ENCODE peak calls at places on chromosome 3, in six cellular contexts. R is K562, J is GM12878, S is HCT116, O is HepG2, F is H1. B is an unnamed sample.

GRCh38 chr3:37103103-37103815 is 71.1 kb downstream of the LRRFIP2 start:
- DNase-seq in S (no peak), F (no peak), O (no peak), R (no peak), J (no peak), B (no peak)

GRCh38 chr3:403826-404225 is 207.3 kb downstream of the CHL1 start:
- DNase-seq in S (no peak), R (no peak), O (no peak), J (no peak), F (no peak), B (no peak)

GRCh38 chr3:142484912-142485435 is 37.1 kb upstream of the XRN1 start:
- DNase-seq in J (no peak), R (no peak), O (no peak), F (no peak), S (no peak), B (no peak)

GRCh38 chr3:88000853-88001252 is 58.0 kb downstream of the CGGBP1 start:
- DNase-seq in O (no peak), R (no peak), J (no peak), S (no peak), F (no peak), B (peak; percentile 25)

GRCh38 chr3:62665627-62666433 is 209.4 kb downstream of the CADPS start:
- DNase-seq in J (peak; percentile 2), O (peak; percentile 63), R (peak; percentile 25), S (peak; percentile 26), F (peak; percentile 56), B (peak; percentile 93)

GRCh38 chr3:23019596-23020300 is 183.4 kb upstream of the UBE2E2 start:
- DNase-seq in R (no peak), S (no peak), J (no peak), F (no peak), O (no peak), B (no peak)

GRCh38 chr3:73602171-73602570 is 22.6 kb downstream of the PDZRN3 start:
- DNase-seq in J (no peak), O (no peak), F (no peak), R (no peak), S (no peak), B (no peak)

GRCh38 chr3:125313060-125313635 is 62.0 kb downstream of the ZNF148 start:
- DNase-seq in R (peak; percentile 5), F (no peak), J (no peak), O (no peak), S (no peak), B (no peak)

GRCh38 chr3:89851974-89852621 is 744.7 kb downstream of the EPHA3 start:
- DNase-seq in J (no peak), F (peak; percentile 63), R (no peak), O (peak; percentile 36), S (no peak), B (peak; percentile 86)

GRCh38 chr3:197522183-197522715 is 33.5 kb downstream of the BDH1 start:
- DNase-seq in J (no peak), O (no peak), F (no peak), R (no peak), S (no peak), B (no peak)

GRCh38 chr3:43794776-43795175 is 104.0 kb downstream of the ABHD5 start:
- DNase-seq in J (no peak), F (no peak), S (peak; percentile 19), O (no peak), R (no peak), B (no peak)

GRCh38 chr3:105956311-105956710 is 87.5 kb upstream of the CBLB start:
- DNase-seq in R (no peak), J (no peak), F (no peak), O (no peak), S (no peak), B (no peak)

GRCh38 chr3:63051920-63052319 is 176.7 kb upstream of the CADPS start:
- DNase-seq in O (no peak), R (no peak), S (no peak), F (peak; percentile 3), J (no peak), B (peak; percentile 17)

GRCh38 chr3:182911782-182912111 is 68.6 kb downstream of the DCUN1D1 start:
- DNase-seq in O (no peak), S (no peak), R (no peak), J (no peak), F (no peak), B (no peak)

GRCh38 chr3:4981688-4982494 is 2.7 kb downstream of the BHLHE40 start:
- DNase-seq in O (peak; percentile 70), F (no peak), R (peak; percentile 23), J (no peak), S (no peak), B (no peak)

GRCh38 chr3:94548581-94549316 is 485.9 kb downstream of the NSUN3 start:
- DNase-seq in F (no peak), S (no peak), J (no peak), R (no peak), O (no peak), B (peak; percentile 29)

GRCh38 chr3:51794202-51794601 is 15.2 kb upstream of the IQCF6 start:
- DNase-seq in R (no peak), O (no peak), S (no peak), J (no peak), F (peak; percentile 64), B (peak; percentile 46)

GRCh38 chr3:59820352-59820934 is 770.6 kb upstream of the CFAP20DC start:
- DNase-seq in S (no peak), F (no peak), O (no peak), J (no peak), R (no peak), B (no peak)

GRCh38 chr3:63991666-63992065 is 31.6 kb downstream of the PSMD6 start:
- DNase-seq in F (no peak), O (no peak), J (no peak), R (no peak), S (no peak), B (no peak)

GRCh38 chr3:20916966-20917606 is 731.1 kb upstream of the SGO1 start:
- DNase-seq in F (no peak), O (no peak), R (no peak), J (no peak), S (no peak), B (peak; percentile 48)

GRCh38 chr3:110459021-110459420 is 612.6 kb upstream of the NECTIN3 start:
- DNase-seq in O (peak; percentile 7), S (no peak), J (no peak), F (no peak), R (no peak), B (no peak)

GRCh38 chr3:46845860-46846623 is 17.2 kb downstream of the MYL3 start:
- DNase-seq in S (no peak), J (no peak), F (peak; percentile 56), O (no peak), R (peak; percentile 80), B (peak; percentile 80)

GRCh38 chr3:71721721-71722157 is 3.5 kb downstream of the EIF4E3 start:
- DNase-seq in R (no peak), F (no peak), O (no peak), J (no peak), S (no peak), B (no peak)

GRCh38 chr3:127011270-127011992 is 28.5 kb downstream of the PLXNA1 start:
- DNase-seq in R (no peak), O (no peak), S (no peak), J (no peak), F (no peak), B (no peak)
- TF ChIP-seq ATF3 in R (no peak), O (no peak), S (no peak), J (no peak), F (no peak), B (no peak)

GRCh38 chr3:150344079-150344478 is 64.0 kb upstream of the TSC22D2 start:
- DNase-seq in S (no peak), O (no peak), R (no peak), J (no peak), F (no peak), B (no peak)

GRCh38 chr3:150346956-150347863 is 60.9 kb upstream of the TSC22D2 start:
- DNase-seq in R (no peak), S (no peak), F (no peak), J (no peak), O (no peak), B (no peak)

GRCh38 chr3:150341893-150342292 is 66.2 kb upstream of the TSC22D2 start:
- DNase-seq in O (no peak), F (no peak), R (no peak), J (no peak), S (no peak), B (no peak)

GRCh38 chr3:150342951-150343468 is 65.1 kb upstream of the TSC22D2 start:
- DNase-seq in F (no peak), S (no peak), R (no peak), J (no peak), O (no peak), B (no peak)

GRCh38 chr3:150345021-150345538 is 63.0 kb upstream of the TSC22D2 start:
- DNase-seq in O (peak; percentile 55), S (peak; percentile 98), R (no peak), J (no peak), F (no peak), B (no peak)
- TF ChIP-seq ATF3 in O (no peak), S (peak; percentile 74), R (no peak), J (no peak), F (no peak), B (no peak)

GRCh38 chr3:156761007-156761406 is 65.1 kb upstream of the LEKR1 start:
- DNase-seq in R (no peak), S (no peak), F (no peak), O (no peak), J (no peak), B (no peak)
- TF ChIP-seq ATF3 in R (no peak), S (no peak), F (no peak), O (no peak), J (no peak), B (no peak)

GRCh38 chr3:24686764-24687163 is 192.1 kb upstream of the THRB start:
- DNase-seq in O (no peak), F (no peak), S (no peak), J (no peak), R (no peak), B (no peak)

GRCh38 chr3:24684506-24685023 is 189.9 kb upstream of the THRB start:
- DNase-seq in J (no peak), R (no peak), O (no peak), F (no peak), S (no peak), B (peak; percentile 17)

GRCh38 chr3:24683090-24683489 is 188.4 kb upstream of the THRB start:
- DNase-seq in F (no peak), O (peak; percentile 55), S (no peak), R (no peak), J (no peak), B (no peak)

GRCh38 chr3:24682141-24682547 is 187.5 kb upstream of the THRB start:
- DNase-seq in J (no peak), O (no peak), R (no peak), S (no peak), F (no peak), B (no peak)

DNA sequence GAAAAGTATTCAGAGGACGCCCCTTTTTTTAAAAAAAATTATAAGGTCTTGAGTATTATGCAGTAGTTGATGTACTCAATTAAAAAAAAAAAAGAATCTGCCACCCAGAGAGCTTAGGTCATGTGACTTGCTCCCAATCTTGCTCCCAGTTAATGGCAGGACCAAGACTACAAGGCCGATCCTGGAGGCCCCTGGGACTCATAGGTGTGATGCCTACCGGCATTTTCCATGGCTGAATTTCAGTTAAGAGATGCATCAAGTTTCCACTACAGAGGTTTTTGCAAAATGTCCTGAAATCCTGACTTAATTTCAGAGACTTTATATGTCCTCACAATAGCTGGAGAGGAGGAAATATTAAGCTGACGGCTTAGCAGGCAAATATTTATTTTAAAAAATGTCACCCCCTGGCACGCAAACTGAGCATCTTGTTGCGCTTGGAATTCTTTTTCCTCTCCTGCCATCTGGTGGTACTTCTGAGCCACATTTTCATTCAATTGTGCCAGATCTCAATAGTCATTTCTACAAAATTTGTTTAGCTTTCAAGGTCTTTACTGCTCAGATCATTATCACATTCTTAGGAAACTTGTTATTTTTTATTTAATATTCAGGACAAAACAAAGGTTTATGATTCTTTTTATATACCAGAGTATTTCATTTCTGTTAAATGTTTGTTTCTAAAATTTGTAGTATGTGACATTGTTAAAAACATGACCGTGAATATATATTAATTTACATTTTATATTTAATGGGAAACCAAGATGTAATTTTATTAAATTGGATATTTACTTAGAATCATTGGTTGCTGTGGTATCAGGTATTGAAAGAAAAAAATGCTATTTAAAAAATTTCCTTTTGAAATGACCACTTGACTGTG is 189.1 kb upstream of the THRB start:
- DNase-seq in R (peak; percentile 42), O (peak; percentile 26), S (peak; percentile 28), F (no peak), J (no peak), B (no peak)
- TF ChIP-seq ATF3 in R (no peak), O (no peak), S (no peak), F (no peak), J (no peak), B (no peak)